ENCODE peak calls at places on chromosome 22, in five cellular contexts. C is psoas muscle, K is H1, P is T-cell, D is fibroblast of the aortic adventitia. B is an unnamed sample.

GRCh38 chr22:43956383-43956782 is 1.1 kb downstream of the SAMM50 start:
- DNase-seq in C (no peak), K (no peak), P (no peak), D (peak; percentile 22), B (no peak)

GRCh38 chr22:17984114-17984513 is 40.2 kb downstream of the MICAL3 start:
- DNase-seq in C (no peak), K (no peak), P (no peak), D (no peak), B (no peak)

GRCh38 chr22:43275545-43275981 is 67.6 kb downstream of the SCUBE1 start:
- DNase-seq in C (no peak), K (peak; percentile 74), P (no peak), D (peak; percentile 7), B (no peak)

GRCh38 chr22:31083377-31083768 is 2.3 kb downstream of the SMTN start:
- DNase-seq in D (no peak), K (no peak), C (peak; percentile 14), P (no peak), B (no peak)

GRCh38 chr22:26672060-26672471 is 14.7 kb downstream of the MIAT start:
- DNase-seq in P (peak; percentile 19), C (no peak), K (no peak), D (no peak), B (no peak)

GRCh38 chr22:36870250-36870649 is 9.4 kb downstream of the NCF4 start:
- DNase-seq in P (no peak), C (no peak), K (no peak), D (no peak), B (no peak)

GRCh38 chr22:20656902-20657836 is 116.7 kb upstream of the SERPIND1 start:
- DNase-seq in C (no peak), K (peak; percentile 16), D (peak; percentile 2), P (no peak), B (no peak)

GRCh38 chr22:46734830-46735453 is 3.1 kb downstream of the CERK start:
- DNase-seq in K (no peak), D (peak; percentile 22), C (no peak), P (peak; percentile 60), B (no peak)

GRCh38 chr22:21898354-21898896 is 31.0 kb upstream of the MAPK1 start:
- DNase-seq in C (no peak), D (no peak), K (no peak), P (no peak), B (no peak)

GRCh38 chr22:37633693-37634504 is 5.6 kb upstream of the SH3BP1 start:
- DNase-seq in K (peak; percentile 70), C (peak; percentile 90), P (peak; percentile 39), D (peak; percentile 91), B (no peak)

GRCh38 chr22:41557401-41558240 is 3.2 kb upstream of the CSDC2 start:
- DNase-seq in D (peak; percentile 94), P (no peak), K (peak; percentile 58), C (peak; percentile 50), B (no peak)

GRCh38 chr22:29820941-29821789 is 16.9 kb downstream of the ASCC2 start:
- DNase-seq in C (peak; percentile 56), P (no peak), D (peak; percentile 100), K (no peak), B (no peak)

GRCh38 chr22:47248925-47249324 is 486.5 kb downstream of the TBC1D22A start:
- DNase-seq in C (no peak), K (no peak), D (no peak), P (no peak), B (no peak)

GRCh38 chr22:19932367-19933206 is 9.0 kb upstream of the COMT start:
- DNase-seq in C (no peak), D (no peak), P (no peak), K (no peak), B (no peak)

GRCh38 chr22:42376721-42377177 is 55.5 kb downstream of the NFAM1 start:
- DNase-seq in D (peak; percentile 67), P (no peak), C (peak; percentile 83), K (no peak), B (peak; percentile 73)

GRCh38 chr22:44111562-44112155 is 69.1 kb upstream of the PARVG start:
- DNase-seq in C (no peak), D (no peak), P (no peak), K (no peak), B (no peak)

GRCh38 chr22:41355895-41356294 is 25.8 kb upstream of the TEF start:
- DNase-seq in D (no peak), K (no peak), C (no peak), P (no peak), B (no peak)

GRCh38 chr22:37310815-37311595 is 28.7 kb downstream of the CYTH4 start:
- DNase-seq in P (no peak), K (no peak), D (no peak), C (no peak), B (no peak)

B was measured in NT2/D1.